ENCODE peak calls at places on chromosome 19, in eight cellular contexts. S is breast epithelium; B is CD8-positive, alpha-beta T cell; M is OCI-LY7; J is CD8-positive, alpha-beta memory T cell; H is tibial artery; D is tibial nerve; T is uterus. K is an unnamed sample. For H3K4me1, the result is how much of the 10 kb centered on the place peaks cover.

GRCh38 chr19:19446655-19447437 is 41.4 kb downstream of the GATAD2A start:
- DNase-seq in J (no peak), D (no peak), B (no peak), H (no peak), S (no peak), T (no peak), M (no peak), K (no peak)

GRCh38 chr19:8721334-8721733 is at the start of gene OR2Z1:
- DNase-seq in D (no peak), B (no peak), S (no peak), M (no peak), J (no peak), T (no peak), H (no peak), K (no peak)

GRCh38 chr19:50777830-50778303 is 7.6 kb downstream of the GPR32 start:
- DNase-seq in H (no peak), B (no peak), T (no peak), S (no peak), M (no peak), J (no peak), D (no peak), K (no peak)

GRCh38 chr19:54247106-54247930 is 4.7 kb upstream of the LILRA6 start:
- DNase-seq in D (no peak), S (no peak), T (no peak), B (no peak), H (no peak), J (no peak), M (no peak), K (no peak)

GRCh38 chr19:29878973-29879654 is 62.9 kb upstream of the URI1 start:
- DNase-seq in J (no peak), B (no peak), T (no peak), M (peak), H (peak), S (peak), D (no peak), K (no peak)

GRCh38 chr19:1315470-1316166 is 29.9 kb downstream of the EFNA2 start:
- DNase-seq in S (no peak), B (peak), M (no peak), H (no peak), T (no peak), J (peak), D (no peak), K (no peak)

GRCh38 chr19:9324584-9324962 is 594 bp downstream of the ZNF559 start:
- DNase-seq in J (no peak), M (peak), T (no peak), S (no peak), B (no peak), D (no peak), H (no peak), K (no peak)

GRCh38 chr19:1189419-1189818 is 15.4 kb upstream of the SBNO2 start:
- DNase-seq in H (no peak), D (no peak), B (peak), M (no peak), J (no peak), T (no peak), S (no peak), K (no peak)

GRCh38 chr19:43574424-43575155 is 737 bp downstream of the XRCC1 start:
- DNase-seq in B (no peak), S (no peak), M (no peak), J (no peak), D (no peak), H (no peak), T (no peak), K (no peak)

GRCh38 chr19:19026299-19026971 is 6.9 kb downstream of the SUGP2 start:
- DNase-seq in T (no peak), D (no peak), B (no peak), M (peak), H (no peak), S (no peak), J (no peak), K (no peak)

GRCh38 chr19:21697698-21698097 is 69.7 kb downstream of the ZNF100 start:
- DNase-seq in T (no peak), D (no peak), J (no peak), M (no peak), H (no peak), S (no peak), B (no peak), K (no peak)

GRCh38 chr19:507286-508203 is at the start of gene TPGS1:
- DNase-seq in T (peak), S (peak), M (peak), J (peak), H (peak), D (peak), B (peak), K (no peak)

GRCh38 chr19:5407356-5407755 is 47.9 kb upstream of the ZNRF4 start:
- DNase-seq in H (no peak), B (no peak), M (peak), S (no peak), D (no peak), T (no peak), J (no peak), K (no peak)

GRCh38 chr19:15595069-15595468 is 19.9 kb upstream of the CYP4F8 start:
- DNase-seq in M (no peak), D (no peak), T (no peak), H (no peak), B (no peak), S (no peak), J (no peak), K (no peak)

GRCh38 chr19:38079926-38080380 is 144.1 kb downstream of the DPF1 start:
- DNase-seq in B (no peak), D (no peak), H (no peak), S (no peak), J (no peak), T (no peak), M (peak), K (no peak)

GRCh38 chr19:16896913-16897571 is 8.2 kb downstream of the F2RL3 start:
- DNase-seq in T (peak), J (peak), B (peak), M (peak), H (peak), S (peak), D (peak), K (peak)

GRCh38 chr19:28394705-28395104 is 818.2 kb downstream of the UQCRFS1 start:
- DNase-seq in H (no peak), S (no peak), M (peak), B (no peak), T (no peak), J (no peak), D (no peak), K (no peak)

GRCh38 chr19:50003810-50004419 is 21.3 kb downstream of the VRK3 start:
- DNase-seq in T (peak), B (peak), M (no peak), S (no peak), J (no peak), D (no peak), H (peak), K (peak)

GRCh38 chr19:38877781-38878574 is at the start of gene RINL:
- DNase-seq in B (peak), M (peak), T (no peak), S (no peak), H (no peak), J (peak), D (no peak), K (no peak)

GRCh38 chr19:7519411-7520130 is 2.9 kb upstream of the MCOLN1 start:
- DNase-seq in D (no peak), S (no peak), H (no peak), J (no peak), T (no peak), B (no peak), M (no peak), K (no peak)
- H3K4me1 ChIP-seq in D (under half), S (under half), H (under half), J (under half), T (under half), B (under half), M (under half), K (half or more)

GRCh38 chr19:12872255-12872654 is 9.0 kb downstream of the DNASE2 start:
- DNase-seq in S (no peak), B (no peak), M (no peak), J (no peak), H (no peak), T (no peak), D (no peak), K (no peak)
- H3K27ac ChIP-seq in S (no peak), B (no peak), M (no peak), J (no peak), H (no peak), T (no peak), D (no peak), K (no peak)

GRCh38 chr19:56091066-56091490 is 30.0 kb downstream of the ZNF787 start:
- DNase-seq in T (no peak), H (no peak), J (no peak), M (no peak), B (no peak), S (no peak), D (no peak), K (no peak)
- H3K4me3 ChIP-seq in T (no peak), H (no peak), J (no peak), M (no peak), B (no peak), S (peak), D (no peak), K (no peak)

GRCh38 chr19:40588110-40588854 is 11.6 kb downstream of the SHKBP1 start:
- DNase-seq in S (no peak), M (no peak), B (no peak), J (no peak), H (no peak), D (no peak), T (no peak), K (no peak)
- H3K4me1 ChIP-seq in S (under half), M (under half), B (under half), J (under half), H (under half), D (under half), T (under half), K (under half)

GRCh38 chr19:39936622-39937021 is 2.2 kb upstream of the FCGBP start:
- DNase-seq in S (no peak), D (no peak), J (no peak), B (no peak), T (no peak), M (no peak), H (no peak), K (no peak)

GRCh38 chr19:39935262-39935661 is 828 bp upstream of the FCGBP start:
- DNase-seq in S (no peak), T (no peak), J (no peak), D (no peak), B (no peak), H (no peak), M (no peak), K (no peak)

GRCh38 chr19:39936020-39936419 is 1.6 kb upstream of the FCGBP start:
- DNase-seq in T (no peak), S (no peak), B (no peak), M (no peak), H (no peak), D (no peak), J (no peak), K (no peak)

GRCh38 chr19:39937792-39938191 is 3.4 kb upstream of the FCGBP start:
- DNase-seq in M (no peak), J (no peak), S (no peak), H (no peak), B (no peak), D (no peak), T (no peak), K (no peak)

GRCh38 chr19:39937094-39937493 is 2.7 kb upstream of the FCGBP start:
- DNase-seq in H (no peak), J (peak), M (no peak), S (no peak), T (no peak), D (no peak), B (peak), K (no peak)
- H3K27ac ChIP-seq in H (no peak), J (no peak), M (no peak), S (no peak), T (no peak), D (no peak), B (no peak), K (no peak)

GRCh38 chr19:35116085-35116801 is 620 bp downstream of the FXYD3 start:
- DNase-seq in D (no peak), B (no peak), M (no peak), J (no peak), H (no peak), T (no peak), S (peak), K (no peak)
- H3K4me3 ChIP-seq in D (peak), B (no peak), M (no peak), J (no peak), H (no peak), T (no peak), S (peak), K (no peak)

GRCh38 chr19:41352279-41352608 is 1.5 kb downstream of the TGFB1 start:
- DNase-seq in J (no peak), T (no peak), H (no peak), D (no peak), S (no peak), M (no peak), B (no peak), K (no peak)

GRCh38 chr19:41352609-41353465 is 885 bp downstream of the TGFB1 start:
- DNase-seq in H (peak), M (peak), D (peak), J (peak), S (no peak), B (peak), T (peak), K (no peak)

GRCh38 chr19:41350735-41351338 is 2.9 kb downstream of the TGFB1 start:
- DNase-seq in S (no peak), J (no peak), H (no peak), D (no peak), T (no peak), M (no peak), B (no peak), K (no peak)

GRCh38 chr19:41353466-41354342 is at the start of gene TGFB1:
- DNase-seq in T (peak), S (peak), H (peak), M (peak), J (peak), D (peak), B (peak), K (peak)

GRCh38 chr19:41351339-41352245 is 2.1 kb downstream of the TGFB1 start:
- DNase-seq in S (no peak), J (peak), M (peak), H (peak), D (no peak), T (peak), B (peak), K (no peak)
- H3K4me1 ChIP-seq in S (under half), J (half or more), M (under half), H (under half), D (under half), T (under half), B (half or more), K (under half)

GRCh38 chr19:18023596-18024212 is 15.7 kb downstream of the ARRDC2 start:
- DNase-seq in J (peak), M (peak), B (peak), D (peak), H (peak), T (peak), S (no peak), K (no peak)

GRCh38 chr19:18017275-18018083 is 9.5 kb downstream of the ARRDC2 start:
- DNase-seq in S (no peak), J (no peak), D (no peak), B (no peak), H (peak), M (no peak), T (no peak), K (no peak)

GRCh38 chr19:18021121-18021755 is 13.3 kb downstream of the ARRDC2 start:
- DNase-seq in S (peak), B (peak), M (no peak), J (peak), D (peak), H (peak), T (peak), K (peak)

DNA sequence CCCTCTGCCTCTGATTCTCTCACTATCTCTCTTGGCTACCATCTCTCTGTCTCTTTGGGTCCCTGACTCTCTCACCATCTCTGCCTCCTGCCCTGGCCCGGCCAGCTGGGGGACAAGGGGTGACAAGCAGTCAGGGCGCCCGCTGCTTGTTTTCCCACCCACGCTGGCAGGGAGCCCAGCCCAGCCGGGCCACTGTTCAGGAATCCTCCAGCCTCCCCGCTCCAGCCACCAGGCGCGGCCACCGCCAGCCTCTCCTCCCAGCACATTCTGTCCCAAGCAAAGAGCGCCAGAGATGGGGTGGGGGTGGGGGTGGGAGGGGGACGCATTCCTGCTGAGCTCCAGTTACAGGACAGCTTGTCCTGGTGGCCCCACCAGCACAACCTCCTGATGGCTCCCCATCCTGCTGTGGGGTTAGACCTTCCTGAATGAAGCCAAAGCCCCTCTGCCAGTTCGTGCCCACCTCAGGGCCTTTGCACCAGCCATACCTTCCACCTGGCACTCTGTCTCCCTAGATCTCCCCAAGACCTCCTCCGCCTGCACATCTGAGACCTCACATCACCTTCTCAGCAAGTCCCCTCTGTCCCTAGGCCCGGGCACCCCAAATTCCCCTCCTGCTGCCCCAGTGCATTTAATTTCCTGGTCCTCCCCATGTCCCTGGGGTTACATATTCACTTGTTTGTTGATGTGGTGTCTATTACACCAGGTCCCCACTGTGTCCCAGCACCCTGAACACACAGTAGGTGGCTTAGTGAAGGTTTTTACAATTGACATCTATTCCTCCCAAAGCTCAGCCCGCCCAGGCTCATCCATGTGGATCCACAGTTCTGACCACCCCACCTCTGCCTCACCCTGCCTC is 12.5 kb downstream of the ARRDC2 start:
- DNase-seq in B (peak), J (no peak), S (peak), H (peak), T (peak), M (no peak), D (peak), K (peak)
- H3K27ac ChIP-seq in B (peak), J (no peak), S (peak), H (peak), T (peak), M (no peak), D (peak), K (peak)

K was measured in thoracic aorta.